ENCODE peak calls at places on chromosomes 1 and 21, in eight cellular contexts. B is endothelial cell, M is heart left ventricle, Q is mammary epithelial cell, K is OCI-LY7, C is stomach, O is H9, Z is endodermal cell. D is an unnamed sample.

GRCh38 chr1:201941420-201942128 is 4.8 kb downstream of the LMOD1 start:
- DNase-seq in B (peak), M (no peak), Q (no peak), K (no peak), C (no peak), O (peak), Z (peak), D (no peak)

GRCh38 chr21:45592626-45593134 is 50.4 kb upstream of the SLC19A1 start:
- DNase-seq in B (no peak), M (no peak), Q (no peak), K (no peak), C (no peak), O (no peak), Z (no peak), D (no peak)

GRCh38 chr1:183061194-183061593 is 38.0 kb downstream of the LAMC1 start:
- DNase-seq in B (no peak), M (no peak), Q (no peak), K (no peak), C (no peak), O (no peak), Z (no peak), D (no peak)

GRCh38 chr1:112700290-112701226 is 6.4 kb downstream of the RHOC start:
- DNase-seq in B (peak), M (peak), Q (peak), K (peak), C (peak), O (peak), Z (peak), D (peak)

GRCh38 chr1:9551984-9552383 is 12.7 kb downstream of the SLC25A33 start:
- DNase-seq in B (no peak), M (no peak), Q (peak), K (no peak), C (no peak), O (no peak), Z (no peak), D (no peak)

GRCh38 chr1:165073402-165074007 is 283.0 kb downstream of the LMX1A start:
- DNase-seq in B (peak), M (no peak), Q (peak), K (peak), C (no peak), O (peak), Z (no peak), D (peak)

GRCh38 chr21:29904359-29905282 is 35.2 kb downstream of the GRIK1 start:
- DNase-seq in B (no peak), M (no peak), Q (peak), K (no peak), C (no peak), O (peak), Z (peak), D (no peak)

GRCh38 chr1:152968248-152968647 is 2.2 kb upstream of the SPRR4 start:
- DNase-seq in B (no peak), M (no peak), Q (no peak), K (no peak), C (no peak), O (no peak), Z (no peak), D (peak)

GRCh38 chr1:1309525-1310385 is 1.4 kb downstream of the PUSL1 start:
- DNase-seq in B (no peak), M (no peak), Q (no peak), K (no peak), C (no peak), O (peak), Z (peak), D (no peak)

GRCh38 chr1:1307261-1307907 is 346 bp downstream of the ACAP3 start:
- DNase-seq in B (no peak), M (peak), Q (no peak), K (no peak), C (no peak), O (no peak), Z (no peak), D (no peak)

GRCh38 chr1:1306661-1307260 is 969 bp downstream of the ACAP3 start:
- DNase-seq in B (no peak), M (no peak), Q (no peak), K (no peak), C (no peak), O (no peak), Z (no peak), D (no peak)

GRCh38 chr1:1308756-1309524 is 543 bp downstream of the PUSL1 start:
- DNase-seq in B (no peak), M (no peak), Q (peak), K (peak), C (no peak), O (peak), Z (peak), D (no peak)

DNA sequence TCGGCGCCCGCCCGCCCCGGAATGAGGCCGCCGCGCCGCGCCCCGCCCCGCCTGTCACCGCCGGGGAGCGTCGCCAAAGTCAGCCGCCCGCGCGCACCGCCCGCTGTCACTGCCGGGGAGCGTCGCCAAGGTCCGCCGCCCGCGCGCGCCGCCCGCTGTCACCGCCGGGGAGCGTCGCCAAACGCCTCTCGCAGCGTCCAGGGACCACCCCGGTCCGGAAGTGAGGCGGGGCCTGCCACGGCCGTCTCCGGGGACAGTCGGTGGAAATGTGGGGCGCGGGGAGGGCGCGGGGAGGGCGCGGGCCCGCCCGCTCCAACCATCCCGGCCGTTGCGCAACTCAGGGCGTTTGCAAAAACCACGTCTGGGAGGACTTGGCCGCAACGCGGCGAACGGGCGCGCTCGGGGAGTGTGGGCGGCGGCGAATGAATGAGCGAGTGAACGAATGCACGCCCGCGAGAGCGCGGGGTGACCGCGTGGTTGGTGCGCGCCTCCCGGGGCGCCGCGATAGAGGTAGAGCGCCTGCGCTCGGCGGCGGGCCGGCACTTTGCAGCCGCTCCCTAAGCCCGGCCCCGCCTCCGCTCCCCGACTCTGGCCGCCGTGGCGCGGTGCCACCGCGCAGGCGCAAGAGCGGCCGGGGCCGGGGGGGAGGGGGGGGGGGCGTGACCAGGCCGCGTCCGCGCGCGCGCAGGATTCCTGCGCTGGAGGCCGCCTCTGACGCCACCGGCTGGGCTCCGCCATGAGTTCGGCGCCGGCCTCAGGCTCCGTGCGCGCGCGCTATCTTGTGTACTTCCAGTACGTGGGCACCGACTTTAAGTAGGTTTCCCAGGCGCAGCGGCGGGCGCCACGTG is at the start of the genes ACAP3 and PUSL1:
- DNase-seq in B (peak), M (peak), Q (peak), K (peak), C (peak), O (peak), Z (peak), D (peak)
- TF ChIP-seq CTCF in B (no peak), M (no peak), Q (no peak), K (no peak), C (no peak), O (no peak), Z (no peak), D (no peak)

GRCh38 chr1:221356693-221357092 is 385.2 kb downstream of the DUSP10 start:
- DNase-seq in B (no peak), M (no peak), Q (no peak), K (no peak), C (no peak), O (no peak), Z (no peak), D (no peak)
- TF ChIP-seq CTCF in B (no peak), M (no peak), Q (no peak), K (peak), C (no peak), O (peak), Z (peak), D (no peak)

GRCh38 chr1:216630532-216630931 is 92.7 kb downstream of the ESRRG start:
- DNase-seq in B (no peak), M (no peak), Q (no peak), K (no peak), C (no peak), O (no peak), Z (no peak), D (no peak)

GRCh38 chr1:216627252-216627651 is 96.0 kb downstream of the ESRRG start:
- DNase-seq in B (no peak), M (no peak), Q (no peak), K (no peak), C (no peak), O (no peak), Z (no peak), D (no peak)

GRCh38 chr1:216632980-216633379 is 90.2 kb downstream of the ESRRG start:
- DNase-seq in B (no peak), M (no peak), Q (no peak), K (no peak), C (no peak), O (no peak), Z (no peak), D (no peak)
- TF ChIP-seq CTCF in B (no peak), M (no peak), Q (no peak), K (no peak), C (no peak), O (no peak), Z (no peak), D (no peak)

GRCh38 chr1:62294211-62294610 is 25.0 kb downstream of the KANK4 start:
- DNase-seq in B (peak), M (no peak), Q (no peak), K (peak), C (peak), O (peak), Z (peak), D (no peak)
- TF ChIP-seq CTCF in B (peak), M (no peak), Q (peak), K (peak), C (no peak), O (peak), Z (peak), D (no peak)

GRCh38 chr1:166910396-166910994 is 34.4 kb upstream of the TADA1 start:
- DNase-seq in B (peak), M (no peak), Q (peak), K (peak), C (peak), O (peak), Z (peak), D (peak)
- TF ChIP-seq CTCF in B (peak), M (peak), Q (peak), K (peak), C (no peak), O (peak), Z (peak), D (peak)

D was measured in GM13976.